ENCODE peak calls at places on chromosomes 12 and 14, in six cellular contexts. V is EL; P is HEK293T; C is NCI-H2081; M is stimulated activated CD4-positive, alpha-beta T cell treated with anti-CD3 and anti-CD28 coated beads, TNF-alpha, amount 100 ng/mL, for 1 hour; W is RWPE1. O is an unnamed sample.

GRCh38 chr12:52032431-52032796 is 18.8 kb upstream of the NR4A1 start:
- DNase-seq in W (no peak), P (no peak), M (no peak), V (no peak), C (peak), O (no peak)

GRCh38 chr12:84276215-84276614 is 636.4 kb downstream of the SLC6A15 start:
- DNase-seq in W (no peak), M (no peak), V (no peak), C (no peak), P (no peak), O (no peak)

GRCh38 chr14:80987235-80988032 is 32.0 kb downstream of the TSHR start:
- DNase-seq in P (peak), C (peak), V (peak), M (peak), W (peak), O (no peak)

GRCh38 chr14:22370084-22370847 is 218.8 kb downstream of the DAD1 start:
- DNase-seq in W (peak), M (no peak), C (no peak), P (no peak), V (peak), O (no peak)

GRCh38 chr14:65997350-65997749 is 488.8 kb upstream of the CCDC196 start:
- DNase-seq in W (no peak), P (no peak), C (no peak), V (no peak), M (no peak), O (no peak)

GRCh38 chr14:67892466-67893120 is 73.0 kb downstream of the RAD51B start:
- DNase-seq in M (no peak), W (no peak), C (no peak), P (no peak), V (no peak), O (no peak)

GRCh38 chr12:46360908-46361666 is 11.5 kb downstream of the SLC38A2 start:
- DNase-seq in V (no peak), M (no peak), C (no peak), P (no peak), W (no peak), O (no peak)

GRCh38 chr12:13474381-13474780 is 277.9 kb downstream of the EMP1 start:
- DNase-seq in P (no peak), W (no peak), V (no peak), M (no peak), C (no peak), O (no peak)

GRCh38 chr12:132523576-132524331 is 33.8 kb downstream of the FBRSL1 start:
- DNase-seq in W (peak), V (peak), P (peak), M (peak), C (peak), O (no peak)